ENCODE peak calls at places on chromosomes 4 and X, in ten cellular contexts. R is fibroblast of mammary gland, N is left lung, Y is epithelial cell of esophagus, U is MM.1S, B is breast epithelium, Q is nephron progenitor cell, W is transverse colon, E is GM13977, X is HFF-Myc. H is an unnamed sample.

GRCh38 chrX:17397074-17397473 is 22.1 kb downstream of the NHS start:
- DNase-seq in R (peak; percentile 42), N (no peak), Y (peak; percentile 67), U (no peak), B (no peak), Q (no peak), W (no peak), E (no peak), X (no peak), H (peak; percentile 73)

GRCh38 chr4:141425124-141425523 is 204.4 kb downstream of the ZNF330 start:
- DNase-seq in R (peak; percentile 71), N (no peak), Y (peak; percentile 53), U (no peak), B (no peak), Q (no peak), W (no peak), E (no peak), X (no peak), H (peak; percentile 41)

GRCh38 chrX:134520860-134521390 is 61.0 kb downstream of the HPRT1 start:
- DNase-seq in R (peak; percentile 84), N (no peak), Y (peak; percentile 62), U (peak; percentile 57), B (no peak), Q (peak; percentile 20), W (peak; percentile 23), E (peak; percentile 46), X (peak; percentile 42), H (peak; percentile 50)

GRCh38 chr4:39469429-39470077 is 10.7 kb downstream of the LIAS start:
- DNase-seq in R (peak; percentile 86), N (no peak), Y (peak; percentile 62), U (peak; percentile 76), B (no peak), Q (peak; percentile 41), W (no peak), E (peak; percentile 63), X (peak; percentile 74), H (peak; percentile 69)

GRCh38 chr4:113057891-113058290 is 8.4 kb downstream of the ANK2 start:
- DNase-seq in R (peak; percentile 64), N (no peak), Y (peak; percentile 37), U (no peak), B (no peak), Q (no peak), W (no peak), E (no peak), X (no peak), H (peak; percentile 50)

GRCh38 chr4:143254479-143255216 is 69.9 kb downstream of the USP38 start:
- DNase-seq in R (no peak), N (no peak), Y (no peak), U (no peak), B (no peak), Q (peak; percentile 11), W (no peak), E (no peak), X (no peak), H (no peak)

GRCh38 chrX:118259213-118259612 is 86.7 kb upstream of the WDR44 start:
- DNase-seq in R (no peak), N (no peak), Y (no peak), U (no peak), B (no peak), Q (no peak), W (no peak), E (no peak), X (no peak), H (peak; percentile 9)

GRCh38 chr4:105979506-105979905 is 84.2 kb downstream of the NPNT start:
- DNase-seq in R (peak; percentile 62), N (no peak), Y (no peak), U (no peak), B (no peak), Q (no peak), W (no peak), E (no peak), X (no peak), H (no peak)

GRCh38 chr4:140083320-140083719 is 70.7 kb downstream of the MAML3 start:
- DNase-seq in R (no peak), N (no peak), Y (peak; percentile 31), U (no peak), B (no peak), Q (no peak), W (no peak), E (no peak), X (no peak), H (no peak)

GRCh38 chr4:188242041-188242440 is 102.8 kb downstream of the TRIML1 start:
- DNase-seq in R (no peak), N (no peak), Y (no peak), U (no peak), B (no peak), Q (no peak), W (no peak), E (no peak), X (no peak), H (no peak)

GRCh38 chr4:188245651-188246050 is 106.4 kb downstream of the TRIML1 start:
- DNase-seq in R (no peak), N (no peak), Y (no peak), U (no peak), B (no peak), Q (no peak), W (no peak), E (no peak), X (no peak), H (no peak)

DNA sequence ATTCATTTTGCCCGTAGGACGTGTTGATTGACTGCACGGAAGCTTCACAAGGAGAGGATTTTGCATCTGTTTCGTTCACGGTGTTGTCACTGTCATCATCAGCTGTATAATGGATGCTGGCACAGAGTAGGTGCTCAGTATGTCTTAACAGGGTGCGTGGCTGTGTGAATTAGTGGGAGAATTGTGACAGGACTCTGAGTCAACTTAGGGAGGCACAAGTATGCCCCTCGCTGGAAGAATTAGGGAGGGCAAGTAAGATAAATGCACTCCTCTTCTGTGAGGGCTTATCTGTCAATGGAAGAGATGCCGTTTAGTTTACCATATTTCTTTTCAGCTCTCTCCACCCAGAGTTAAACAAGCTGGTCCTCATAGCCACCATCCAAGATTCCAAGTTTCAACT is 107.2 kb downstream of the TRIML1 start:
- DNase-seq in R (peak; percentile 16), N (no peak), Y (no peak), U (no peak), B (no peak), Q (no peak), W (no peak), E (no peak), X (no peak), H (no peak)
- TF ChIP-seq CTCF in R (peak; percentile 13), N (no peak), Y (no peak), U (no peak), B (no peak), Q (no peak), W (no peak), E (no peak), X (no peak), H (no peak)

GRCh38 chr4:148058160-148058859 is 326.4 kb downstream of the ARHGAP10 start:
- DNase-seq in R (no peak), N (no peak), Y (no peak), U (no peak), B (no peak), Q (no peak), W (no peak), E (no peak), X (no peak), H (no peak)

GRCh38 chr4:148054275-148054674 is 322.4 kb downstream of the ARHGAP10 start:
- DNase-seq in R (no peak), N (no peak), Y (peak; percentile 18), U (no peak), B (no peak), Q (no peak), W (no peak), E (no peak), X (peak; percentile 10), H (no peak)

GRCh38 chr4:148057425-148058020 is 325.6 kb downstream of the ARHGAP10 start:
- DNase-seq in R (no peak), N (no peak), Y (no peak), U (no peak), B (no peak), Q (no peak), W (no peak), E (no peak), X (no peak), H (no peak)

GRCh38 chr4:148055844-148056243 is 324.0 kb downstream of the ARHGAP10 start:
- DNase-seq in R (no peak), N (no peak), Y (no peak), U (no peak), B (no peak), Q (no peak), W (no peak), E (no peak), X (no peak), H (no peak)

GRCh38 chr4:148056879-148057278 is 325.0 kb downstream of the ARHGAP10 start:
- DNase-seq in R (peak; percentile 80), N (no peak), Y (peak; percentile 67), U (peak; percentile 88), B (no peak), Q (no peak), W (peak; percentile 62), E (peak; percentile 61), X (peak; percentile 19), H (peak; percentile 72)
- TF ChIP-seq CTCF in R (no peak), N (no peak), Y (no peak), U (peak; percentile 81), B (no peak), Q (no peak), W (no peak), E (peak; percentile 62), X (no peak), H (no peak)

DNA sequence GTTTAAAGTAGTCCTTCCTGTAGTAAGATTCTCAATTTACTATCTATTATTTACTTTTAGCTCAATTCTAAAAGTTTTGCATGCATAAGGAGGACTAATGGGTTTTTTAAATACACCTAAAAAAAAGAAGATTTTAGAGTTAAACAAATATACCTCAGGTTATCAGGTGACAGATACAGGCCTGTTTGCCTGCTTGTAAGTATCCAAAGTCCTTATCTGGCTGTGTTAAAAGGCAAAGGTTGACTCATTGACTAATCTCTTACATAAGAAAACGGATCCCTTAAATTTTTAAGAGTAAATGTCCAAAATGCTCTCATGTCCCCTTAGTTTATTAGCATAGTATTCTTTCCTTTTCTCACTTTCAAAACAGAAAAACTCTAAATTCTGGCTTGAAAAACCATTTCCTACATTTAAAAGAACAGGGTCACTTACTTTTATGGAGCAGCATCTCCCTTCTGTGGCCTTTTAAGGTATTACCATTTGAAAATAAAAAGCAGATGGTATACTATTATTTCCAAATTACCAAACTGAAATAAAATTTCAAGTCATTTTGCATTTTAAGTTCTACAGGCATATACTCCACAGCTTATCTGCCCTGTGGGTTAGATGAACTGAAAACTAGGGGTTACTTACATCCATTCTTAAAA is 4.5 kb downstream of the CBR4 start:
- DNase-seq in R (peak; percentile 41), N (no peak), Y (no peak), U (no peak), B (no peak), Q (no peak), W (no peak), E (no peak), X (no peak), H (no peak)
- TF ChIP-seq CTCF in R (peak; percentile 49), N (no peak), Y (peak; percentile 41), U (peak; percentile 33), B (no peak), Q (peak; percentile 23), W (peak; percentile 49), E (no peak), X (peak; percentile 24), H (peak; percentile 42)

GRCh38 chrX:133048751-133049150 is 48.2 kb downstream of the USP26 start:
- DNase-seq in R (no peak), N (no peak), Y (no peak), U (no peak), B (no peak), Q (no peak), W (no peak), E (no peak), X (no peak), H (no peak)
- TF ChIP-seq CTCF in R (no peak), N (no peak), Y (no peak), U (no peak), B (no peak), Q (no peak), W (no peak), E (no peak), X (no peak), H (no peak)